ENCODE peak calls at places on chromosomes 13 and 19, in six cellular contexts. W, L, U, I, S and B are unnamed samples.

GRCh38 chr19:45448887-45449299 is 18.9 kb upstream of the FOSB start:
- DNase-seq in L (no peak), W (no peak), I (no peak), S (no peak), U (no peak), B (no peak)

GRCh38 chr19:3365447-3366103 is 808 bp upstream of the NFIC start:
- DNase-seq in S (peak), I (peak), W (no peak), U (peak), L (peak), B (no peak)

GRCh38 chr13:106507560-106508274 is 27.7 kb downstream of the EFNB2 start:
- DNase-seq in S (no peak), L (peak), W (no peak), U (peak), I (peak), B (no peak)

GRCh38 chr13:98401936-98402335 is 175.0 kb downstream of the STK24 start:
- DNase-seq in U (no peak), I (no peak), W (no peak), L (no peak), S (no peak), B (no peak)

GRCh38 chr19:3879656-3880055 is 829 bp upstream of the ATCAY start:
- DNase-seq in W (no peak), I (peak), S (no peak), U (no peak), L (no peak), B (no peak)

GRCh38 chr19:5621945-5622464 is 571 bp downstream of the SAFB2 start:
- DNase-seq in U (no peak), W (no peak), L (no peak), S (no peak), I (peak), B (peak)

GRCh38 chr13:26412263-26412662 is 145.2 kb upstream of the WASF3 start:
- DNase-seq in S (no peak), L (peak), W (no peak), I (no peak), U (no peak), B (no peak)

GRCh38 chr19:44741841-44742352 is 6.6 kb upstream of the BCL3 start:
- DNase-seq in U (peak), S (no peak), L (peak), W (no peak), I (peak), B (no peak)

GRCh38 chr19:15399234-15399515 is 19.6 kb upstream of the AKAP8 start:
- DNase-seq in S (no peak), U (no peak), W (no peak), I (no peak), L (no peak), B (no peak)